ENCODE peak calls at places on chromosomes 11 and 22, in ten cellular contexts. A is GM23338, D is neuronal stem cell, R is PC-3, U is neural progenitor cell, L is hepatocyte, M is H9, T is H1, Q is mesenchymal stem cell, X is SK-N-SH. P is an unnamed sample.

GRCh38 chr11:2701230-2701629 is 1.4 kb upstream of the KCNQ1OT1 start:
- DNase-seq in M (no peak), A (no peak), R (no peak), Q (no peak), X (no peak), L (no peak), U (no peak), T (no peak), D (no peak), P (no peak)

GRCh38 chr22:17074648-17075002 is 10.2 kb upstream of the IL17RA start:
- DNase-seq in Q (no peak), X (no peak), D (no peak), R (no peak), U (no peak), T (no peak), M (no peak), L (no peak), A (no peak), P (no peak)

GRCh38 chr11:34644669-34645406 is 23.9 kb downstream of the EHF start:
- DNase-seq in L (no peak), M (no peak), X (no peak), T (no peak), D (no peak), A (no peak), R (no peak), Q (peak; percentile 88), U (no peak), P (peak; percentile 87)

GRCh38 chr11:1153951-1154487 is 3.7 kb upstream of the MUC5AC start:
- DNase-seq in X (peak; percentile 31), T (no peak), L (peak; percentile 79), D (no peak), Q (peak; percentile 89), A (no peak), R (peak; percentile 89), U (no peak), M (peak; percentile 26), P (peak; percentile 90)

GRCh38 chr11:77395460-77396175 is 78.3 kb downstream of the PAK1 start:
- DNase-seq in A (no peak), D (no peak), M (no peak), T (no peak), Q (no peak), U (no peak), L (no peak), X (no peak), R (peak; percentile 27), P (no peak)

GRCh38 chr22:19885841-19886592 is 31.3 kb upstream of the GNB1L start:
- DNase-seq in R (no peak), L (no peak), Q (no peak), X (no peak), U (no peak), M (no peak), A (no peak), T (no peak), D (no peak), P (no peak)

GRCh38 chr11:119691020-119691666 is 37.9 kb downstream of the NECTIN1 start:
- DNase-seq in D (no peak), R (no peak), M (no peak), U (peak; percentile 37), T (no peak), L (no peak), A (no peak), X (no peak), Q (no peak), P (no peak)

GRCh38 chr11:26522912-26523610 is 49.0 kb downstream of the MUC15 start:
- DNase-seq in U (peak; percentile 58), T (peak; percentile 21), L (peak; percentile 30), M (peak; percentile 80), D (no peak), R (peak; percentile 45), X (no peak), Q (peak; percentile 12), A (peak; percentile 90), P (no peak)

GRCh38 chr22:43343262-43343988 is at the start of gene SCUBE1:
- DNase-seq in U (peak; percentile 95), T (no peak), L (peak; percentile 86), X (peak; percentile 95), M (peak; percentile 84), D (peak; percentile 87), R (peak; percentile 13), Q (peak; percentile 50), A (peak; percentile 89), P (no peak)

GRCh38 chr11:107591098-107591445 is at the start of gene ELMOD1:
- DNase-seq in L (peak; percentile 78), D (peak; percentile 61), T (no peak), R (peak; percentile 45), X (peak; percentile 90), U (peak; percentile 85), A (peak; percentile 72), Q (peak; percentile 62), M (peak; percentile 63), P (peak; percentile 10)

GRCh38 chr11:33063326-33063775 is 24.0 kb downstream of the TCP11L1 start:
- DNase-seq in M (no peak), X (no peak), U (no peak), T (no peak), R (no peak), L (no peak), A (no peak), Q (no peak), D (no peak), P (peak; percentile 48)

GRCh38 chr22:46079861-46080821 is 70.2 kb upstream of the PPARA start:
- DNase-seq in X (peak; percentile 85), U (no peak), M (no peak), D (no peak), R (peak; percentile 79), A (no peak), L (no peak), T (no peak), Q (no peak), P (peak; percentile 88)

GRCh38 chr11:119188067-119188466 is 2.8 kb downstream of the NHERF4 start:
- DNase-seq in A (no peak), X (peak; percentile 20), M (no peak), D (no peak), T (no peak), Q (no peak), R (no peak), U (no peak), L (no peak), P (no peak)

GRCh38 chr22:46673677-46674236 is 53.6 kb downstream of the GRAMD4 start:
- DNase-seq in R (no peak), T (no peak), M (no peak), D (no peak), U (no peak), A (no peak), X (no peak), L (no peak), Q (no peak), P (no peak)

GRCh38 chr11:132942611-132943324 is 589.5 kb downstream of the OPCML start:
- DNase-seq in T (no peak), A (peak; percentile 59), R (no peak), D (peak; percentile 14), M (peak; percentile 47), U (peak; percentile 57), Q (peak; percentile 1), L (peak; percentile 18), X (peak; percentile 49), P (no peak)

GRCh38 chr11:132943737-132944556 is 588.4 kb downstream of the OPCML start:
- DNase-seq in X (peak; percentile 70), L (peak; percentile 26), A (peak; percentile 62), R (no peak), T (no peak), D (peak; percentile 27), Q (no peak), M (peak; percentile 43), U (peak; percentile 72), P (no peak)

GRCh38 chr11:132941761-132942160 is 590.5 kb downstream of the OPCML start:
- DNase-seq in Q (no peak), L (no peak), D (no peak), M (no peak), A (no peak), R (no peak), U (no peak), T (no peak), X (no peak), P (no peak)

GRCh38 chr11:132943325-132943736 is 589.0 kb downstream of the OPCML start:
- DNase-seq in R (no peak), M (no peak), Q (peak; percentile 14), L (no peak), T (no peak), X (no peak), A (peak; percentile 43), D (peak; percentile 6), U (no peak), P (peak; percentile 9)

DNA sequence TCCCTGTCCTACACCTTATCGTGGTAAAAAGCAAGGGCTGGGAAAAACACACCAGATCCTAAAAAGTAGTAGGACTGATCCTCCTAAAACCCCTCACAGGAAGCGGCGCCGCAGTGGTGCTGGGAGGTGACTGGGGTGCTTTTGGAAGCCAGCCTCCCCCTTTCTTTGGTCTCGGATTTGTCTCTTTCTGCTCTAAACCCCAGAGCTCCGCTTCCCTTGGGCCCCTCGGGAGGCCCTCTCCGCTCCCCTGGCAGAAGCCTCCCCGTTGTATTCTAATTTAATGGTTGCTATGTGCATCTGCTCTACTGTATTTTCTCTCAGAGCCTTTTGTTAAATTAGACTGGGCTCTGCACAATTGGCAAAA is 587.8 kb downstream of the OPCML start:
- DNase-seq in R (no peak), D (no peak), L (no peak), Q (no peak), T (no peak), M (no peak), X (no peak), A (peak; percentile 66), U (peak; percentile 47), P (no peak)
- H2AFZ ChIP-seq in R (no peak overlapping the region), D (no peak overlapping the region), L (no peak overlapping the region), Q (no peak overlapping the region), T (peak overlapping the region; percentile 42), M (no peak overlapping the region), X (no peak overlapping the region), A (peak overlapping the region; percentile 96), U (peak overlapping the region; percentile 91), P (peak overlapping the region; percentile 58)

GRCh38 chr11:60991457-60991856 is 20.0 kb downstream of the CD6 start:
- DNase-seq in L (no peak), Q (no peak), T (no peak), M (no peak), U (no peak), A (no peak), X (no peak), R (no peak), D (no peak), P (no peak)
- H2AFZ ChIP-seq in L (no peak overlapping the region), Q (no peak overlapping the region), T (no peak overlapping the region), M (no peak overlapping the region), U (no peak overlapping the region), A (no peak overlapping the region), X (no peak overlapping the region), R (no peak overlapping the region), D (no peak overlapping the region), P (no peak overlapping the region)

DNA sequence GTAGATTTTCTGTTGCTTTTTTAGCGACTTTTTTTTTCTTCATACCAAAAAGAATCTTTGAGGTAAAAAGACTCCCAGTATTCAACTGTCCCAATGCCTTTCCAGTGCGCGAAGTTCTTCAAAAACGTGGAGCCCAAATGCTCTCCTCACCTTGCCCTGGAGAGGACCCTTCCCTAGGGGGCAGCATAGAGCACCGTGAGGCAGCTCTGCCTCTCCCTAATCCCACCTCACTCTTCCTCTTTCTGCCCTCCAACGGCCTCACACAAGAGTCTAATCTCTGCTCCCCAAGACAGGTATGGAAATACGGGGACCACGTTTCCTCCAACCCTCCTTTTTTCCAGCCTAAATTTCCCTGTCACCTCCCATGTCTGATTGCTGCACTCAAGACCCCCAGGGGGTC is 117.5 kb upstream of the ALX4 start:
- DNase-seq in X (no peak), R (peak; percentile 2), Q (no peak), D (no peak), U (peak; percentile 26), L (no peak), M (peak; percentile 65), T (no peak), A (peak; percentile 83), P (no peak)
- H2AFZ ChIP-seq in X (no peak overlapping the region), R (no peak overlapping the region), Q (no peak overlapping the region), D (no peak overlapping the region), U (no peak overlapping the region), L (no peak overlapping the region), M (no peak overlapping the region), T (no peak overlapping the region), A (peak overlapping the region; percentile 38), P (no peak overlapping the region)

GRCh38 chr22:50482107-50483074 is 1.0 kb downstream of the ADM2 start:
- DNase-seq in D (no peak), A (peak; percentile 61), R (no peak), T (no peak), X (no peak), L (no peak), M (no peak), Q (no peak), U (no peak), P (no peak)
- H2AFZ ChIP-seq in D (peak overlapping the region; percentile 73), A (peak overlapping the region; percentile 86), R (peak overlapping the region; percentile 75), T (no peak overlapping the region), X (no peak overlapping the region), L (peak overlapping the region; percentile 74), M (no peak overlapping the region), Q (no peak overlapping the region), U (peak overlapping the region; percentile 86), P (no peak overlapping the region)

P was measured in astrocyte.